ENCODE peak calls at places on chromosomes 2 and 18, in four cellular contexts. M is B cell, A is progenitor cell of endocrine pancreas, B is heart left ventricle. O is an unnamed sample.

GRCh38 chr18:49174478-49174877 is 223.7 kb upstream of the SMAD7 start:
- DNase-seq in B (no peak), A (no peak), M (no peak), O (no peak)

GRCh38 chr2:134677866-134678774 is 40.7 kb downstream of the TMEM163 start:
- DNase-seq in M (no peak), A (no peak), B (no peak), O (no peak)

GRCh38 chr2:216499641-216500218 is 1.1 kb downstream of the RPL37A start:
- DNase-seq in A (no peak), B (no peak), M (no peak), O (no peak)

GRCh38 chr18:5894613-5895299 is 566 bp downstream of the TMEM200C start:
- DNase-seq in B (peak), M (no peak), A (peak), O (peak)

GRCh38 chr2:69955029-69955428 is 6.4 kb downstream of the ASPRV1 start:
- DNase-seq in B (no peak), M (no peak), A (no peak), O (no peak)

GRCh38 chr2:85437488-85438290 is 19.2 kb downstream of the SH2D6 start:
- DNase-seq in B (peak), M (peak), A (peak), O (peak)

GRCh38 chr2:55048514-55048924 is 1.7 kb downstream of the RTN4 start:
- DNase-seq in A (no peak), M (no peak), B (no peak), O (no peak)

GRCh38 chr2:42960835-42961165 is 168.4 kb upstream of the HAAO start:
- DNase-seq in B (peak), M (no peak), A (no peak), O (no peak)

GRCh38 chr18:57063601-57064000 is 83.3 kb upstream of the BOD1L2 start:
- DNase-seq in A (no peak), B (no peak), M (peak), O (no peak)

GRCh38 chr2:119071476-119071875 is 87.1 kb downstream of the C1QL2 start:
- DNase-seq in M (no peak), B (no peak), A (no peak), O (no peak)

GRCh38 chr18:77160515-77160914 is 27.9 kb upstream of the MBP start:
- DNase-seq in B (no peak), M (no peak), A (no peak), O (no peak)
- TF ChIP-seq CTCF in B (no peak), M (no peak), A (no peak), O (no peak)

GRCh38 chr18:11741505-11742145 is 52.6 kb downstream of the GNAL start:
- DNase-seq in B (no peak), M (no peak), A (no peak), O (peak)
- TF ChIP-seq CTCF in B (peak), M (peak), A (peak), O (peak)

DNA sequence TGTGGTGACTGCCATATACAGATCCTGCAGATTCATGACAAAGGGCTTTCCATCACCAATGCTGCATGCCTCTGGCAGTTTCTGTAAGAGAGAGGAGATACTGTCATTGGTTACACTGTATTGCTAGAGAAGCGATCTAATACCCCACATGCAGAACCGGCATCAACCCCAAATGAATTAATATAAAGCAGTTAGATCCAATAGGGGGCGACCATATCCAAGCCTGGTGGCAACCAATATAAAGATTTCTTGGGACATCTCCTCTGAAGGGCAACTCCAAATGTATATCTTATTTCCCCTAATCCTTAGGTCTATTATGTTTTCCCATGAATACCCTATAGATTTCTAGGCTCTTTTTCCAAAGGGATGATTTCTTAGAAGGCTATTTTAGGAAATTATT is 17.4 kb upstream of the IHH start:
- DNase-seq in A (no peak), M (no peak), B (no peak), O (peak)
- TF ChIP-seq CTCF in A (no peak), M (no peak), B (no peak), O (no peak)

DNA sequence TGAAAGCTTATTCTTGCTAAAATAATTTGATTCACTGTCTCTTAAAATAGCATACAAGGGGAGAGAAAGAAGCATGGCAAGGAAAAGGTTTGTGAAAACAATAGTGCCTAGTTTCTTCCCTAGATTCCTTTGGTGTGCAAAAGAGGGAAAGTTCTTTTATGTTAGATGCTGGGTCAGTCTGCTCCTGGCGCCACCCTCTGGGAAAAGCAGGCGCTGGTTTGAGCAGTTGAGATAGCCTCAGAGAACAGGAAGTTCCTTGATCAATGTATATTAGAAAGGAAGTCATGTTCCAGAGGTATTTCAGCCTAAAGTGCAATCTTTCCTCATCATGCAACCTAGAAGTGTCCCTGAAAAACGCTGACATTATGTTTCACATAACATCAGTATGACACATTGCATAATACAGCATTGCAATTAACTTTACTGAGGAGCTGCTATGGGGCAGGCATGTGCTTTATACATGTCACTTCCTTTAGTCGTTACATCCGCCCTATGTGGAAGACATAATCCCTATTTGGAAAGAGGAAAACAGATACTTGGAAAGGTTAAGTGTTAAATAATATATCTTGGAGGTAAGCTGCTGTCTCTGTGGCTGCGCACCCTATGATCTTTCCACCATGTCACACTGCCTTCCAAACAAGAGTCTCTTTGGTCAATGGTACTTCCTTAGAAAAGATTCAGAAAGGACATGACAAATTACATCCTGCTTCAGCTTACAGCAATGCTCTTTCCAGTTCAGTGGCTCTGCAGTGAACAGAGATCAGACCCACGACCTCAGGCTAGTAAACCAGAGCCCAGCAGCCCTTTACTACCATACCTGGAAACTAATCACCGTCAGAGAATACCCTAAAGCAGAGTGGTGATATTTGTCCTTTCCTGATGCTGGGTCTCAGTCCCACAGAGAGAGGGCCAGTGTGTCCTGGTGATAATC is 369.7 kb downstream of the RAD51AP2 start:
- DNase-seq in M (no peak), B (no peak), A (no peak), O (no peak)
- TF ChIP-seq CTCF in M (no peak), B (peak), A (peak), O (peak)

GRCh38 chr2:100321181-100321880 is 970 bp downstream of the LONRF2 start:
- DNase-seq in A (peak), M (no peak), B (peak), O (no peak)
- TF ChIP-seq CTCF in A (peak), M (no peak), B (peak), O (no peak)

GRCh38 chr2:99615247-99615771 is 125.5 kb upstream of the REV1 start:
- DNase-seq in B (no peak), A (no peak), M (no peak), O (no peak)
- TF ChIP-seq CTCF in B (no peak), A (no peak), M (no peak), O (no peak)